ENCODE peak calls at places on chromosomes 3 and 15, in ten cellular contexts. One of them, this sample, is unnamed.

GRCh38 chr15:100889359-100890058 is 9.9 kb downstream of the ALDH1A3 start:
- DNase-seq in lung: peak
- DNase-seq in GM13976: no peak
- DNase-seq in GM23338: peak
- DNase-seq in AG09319: peak
- DNase-seq in brain microvascular endothelial cell: peak
- DNase-seq in SK-N-SH: no peak
- DNase-seq in left ventricle myocardium inferior: peak
- DNase-seq in psoas muscle: peak
- DNase-seq in GM06990: no peak
- DNase-seq in this sample: no peak

GRCh38 chr3:14587733-14588360 is 47.7 kb upstream of the GRIP2 start:
- DNase-seq in psoas muscle: no peak
- DNase-seq in GM23338: no peak
- DNase-seq in GM13976: no peak
- DNase-seq in lung: no peak
- DNase-seq in AG09319: no peak
- DNase-seq in SK-N-SH: no peak
- DNase-seq in left ventricle myocardium inferior: no peak
- DNase-seq in GM06990: no peak
- DNase-seq in brain microvascular endothelial cell: peak
- DNase-seq in this sample: no peak

GRCh38 chr3:149527531-149528343 is 53.2 kb downstream of the TM4SF4 start:
- DNase-seq in left ventricle myocardium inferior: no peak
- DNase-seq in AG09319: no peak
- DNase-seq in psoas muscle: no peak
- DNase-seq in lung: no peak
- DNase-seq in GM13976: no peak
- DNase-seq in GM23338: no peak
- DNase-seq in GM06990: no peak
- DNase-seq in brain microvascular endothelial cell: no peak
- DNase-seq in SK-N-SH: no peak
- DNase-seq in this sample: no peak

GRCh38 chr15:87739866-87740265 is 516.7 kb downstream of the NTRK3 start:
- DNase-seq in lung: no peak
- DNase-seq in SK-N-SH: no peak
- DNase-seq in GM06990: no peak
- DNase-seq in GM13976: no peak
- DNase-seq in psoas muscle: no peak
- DNase-seq in AG09319: no peak
- DNase-seq in brain microvascular endothelial cell: no peak
- DNase-seq in left ventricle myocardium inferior: no peak
- DNase-seq in GM23338: no peak
- DNase-seq in this sample: no peak

GRCh38 chr15:69160976-69161877 is 792 bp downstream of the GLCE start:
- DNase-seq in SK-N-SH: peak
- DNase-seq in GM23338: peak
- DNase-seq in lung: no peak
- DNase-seq in AG09319: no peak
- DNase-seq in brain microvascular endothelial cell: no peak
- DNase-seq in GM06990: peak
- DNase-seq in left ventricle myocardium inferior: peak
- DNase-seq in GM13976: peak
- DNase-seq in psoas muscle: peak
- DNase-seq in this sample: peak

GRCh38 chr15:88161636-88162035 is 94.9 kb downstream of the NTRK3 start:
- DNase-seq in psoas muscle: no peak
- DNase-seq in GM23338: no peak
- DNase-seq in AG09319: no peak
- DNase-seq in GM06990: no peak
- DNase-seq in left ventricle myocardium inferior: no peak
- DNase-seq in lung: no peak
- DNase-seq in brain microvascular endothelial cell: no peak
- DNase-seq in SK-N-SH: no peak
- DNase-seq in GM13976: no peak
- DNase-seq in this sample: no peak

GRCh38 chr3:129732200-129732876 is 125.9 kb upstream of the PLXND1 start:
- DNase-seq in GM13976: no peak
- DNase-seq in SK-N-SH: no peak
- DNase-seq in brain microvascular endothelial cell: no peak
- DNase-seq in lung: no peak
- DNase-seq in AG09319: no peak
- DNase-seq in GM06990: no peak
- DNase-seq in left ventricle myocardium inferior: no peak
- DNase-seq in GM23338: peak
- DNase-seq in psoas muscle: no peak
- DNase-seq in this sample: no peak

GRCh38 chr15:64274541-64274940 is 81.4 kb downstream of the CSNK1G1 start:
- DNase-seq in GM13976: peak
- DNase-seq in brain microvascular endothelial cell: no peak
- DNase-seq in lung: no peak
- DNase-seq in psoas muscle: no peak
- DNase-seq in SK-N-SH: no peak
- DNase-seq in left ventricle myocardium inferior: no peak
- DNase-seq in GM23338: no peak
- DNase-seq in GM06990: no peak
- DNase-seq in AG09319: no peak
- DNase-seq in this sample: peak

GRCh38 chr15:56325186-56325585 is 40.0 kb upstream of the TEX9 start:
- DNase-seq in GM23338: no peak
- DNase-seq in GM13976: no peak
- DNase-seq in brain microvascular endothelial cell: no peak
- DNase-seq in SK-N-SH: no peak
- DNase-seq in AG09319: no peak
- DNase-seq in lung: no peak
- DNase-seq in psoas muscle: no peak
- DNase-seq in GM06990: no peak
- DNase-seq in left ventricle myocardium inferior: no peak
- DNase-seq in this sample: no peak

GRCh38 chr15:82146990-82147461 is 101.2 kb upstream of the MEX3B start:
- DNase-seq in GM13976: no peak
- DNase-seq in SK-N-SH: no peak
- DNase-seq in GM23338: no peak
- DNase-seq in left ventricle myocardium inferior: no peak
- DNase-seq in brain microvascular endothelial cell: peak
- DNase-seq in GM06990: no peak
- DNase-seq in psoas muscle: no peak
- DNase-seq in AG09319: no peak
- DNase-seq in lung: no peak
- DNase-seq in this sample: no peak

GRCh38 chr3:15860014-15860934 is 62.5 kb upstream of the ANKRD28 start:
- DNase-seq in psoas muscle: peak
- DNase-seq in brain microvascular endothelial cell: peak
- DNase-seq in lung: peak
- DNase-seq in GM13976: peak
- DNase-seq in GM23338: peak
- DNase-seq in GM06990: peak
- DNase-seq in AG09319: no peak
- DNase-seq in left ventricle myocardium inferior: peak
- DNase-seq in SK-N-SH: peak
- DNase-seq in this sample: peak
- TF ChIP-seq CTCF in psoas muscle: no peak
- TF ChIP-seq CTCF in brain microvascular endothelial cell: peak
- TF ChIP-seq CTCF in lung: no peak
- TF ChIP-seq CTCF in GM13976: peak
- TF ChIP-seq CTCF in GM23338: no peak
- TF ChIP-seq CTCF in GM06990: peak
- TF ChIP-seq CTCF in AG09319: no peak
- TF ChIP-seq CTCF in left ventricle myocardium inferior: no peak
- TF ChIP-seq CTCF in SK-N-SH: no peak
- TF ChIP-seq CTCF in this sample: no peak

GRCh38 chr3:127679534-127680145 is 6.9 kb downstream of the ABTB1 start:
- DNase-seq in brain microvascular endothelial cell: no peak
- DNase-seq in psoas muscle: no peak
- DNase-seq in left ventricle myocardium inferior: peak
- DNase-seq in lung: no peak
- DNase-seq in AG09319: no peak
- DNase-seq in SK-N-SH: no peak
- DNase-seq in GM06990: no peak
- DNase-seq in GM23338: peak
- DNase-seq in GM13976: no peak
- DNase-seq in this sample: no peak
- TF ChIP-seq CTCF in brain microvascular endothelial cell: peak
- TF ChIP-seq CTCF in psoas muscle: no peak
- TF ChIP-seq CTCF in left ventricle myocardium inferior: no peak
- TF ChIP-seq CTCF in lung: no peak
- TF ChIP-seq CTCF in AG09319: peak
- TF ChIP-seq CTCF in SK-N-SH: no peak
- TF ChIP-seq CTCF in GM06990: peak
- TF ChIP-seq CTCF in GM23338: peak
- TF ChIP-seq CTCF in GM13976: no peak
- TF ChIP-seq CTCF in this sample: peak

DNA sequence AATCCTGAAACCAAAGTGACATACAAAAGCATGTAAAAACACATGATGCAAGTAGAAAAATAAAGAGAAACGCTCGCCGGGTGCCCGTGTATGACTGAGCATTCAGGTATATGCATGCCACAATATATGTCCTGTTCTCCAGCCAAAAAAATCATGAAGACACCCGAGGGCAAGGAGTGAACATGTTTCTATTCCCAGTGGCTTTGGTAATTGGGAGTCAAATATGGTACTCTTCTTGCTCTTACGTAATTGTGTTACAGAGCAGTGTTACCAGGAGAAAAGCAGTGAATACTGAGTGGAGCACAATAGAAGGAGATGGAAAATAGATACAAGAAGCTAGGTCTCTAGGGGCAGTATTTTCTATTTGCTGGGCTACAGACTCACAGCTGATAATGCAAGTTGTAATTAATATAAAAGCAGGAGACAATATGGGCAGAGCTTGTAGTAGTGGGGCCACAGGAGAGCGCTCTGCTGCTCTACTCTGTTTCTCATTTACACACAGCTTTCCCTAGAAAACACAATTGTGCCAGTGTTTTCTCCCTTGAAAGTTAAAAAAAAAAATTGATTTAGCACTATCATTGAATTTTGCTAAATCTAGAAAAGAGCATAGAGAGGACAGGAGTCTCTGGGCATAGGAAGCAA is 13.2 kb downstream of the MEIS2 start:
- DNase-seq in lung: no peak
- DNase-seq in SK-N-SH: no peak
- DNase-seq in AG09319: no peak
- DNase-seq in GM13976: no peak
- DNase-seq in GM23338: no peak
- DNase-seq in psoas muscle: no peak
- DNase-seq in GM06990: no peak
- DNase-seq in brain microvascular endothelial cell: no peak
- DNase-seq in left ventricle myocardium inferior: no peak
- DNase-seq in this sample: no peak
- TF ChIP-seq CTCF in lung: no peak
- TF ChIP-seq CTCF in SK-N-SH: peak
- TF ChIP-seq CTCF in AG09319: no peak
- TF ChIP-seq CTCF in GM13976: no peak
- TF ChIP-seq CTCF in GM23338: no peak
- TF ChIP-seq CTCF in psoas muscle: no peak
- TF ChIP-seq CTCF in GM06990: no peak
- TF ChIP-seq CTCF in brain microvascular endothelial cell: no peak
- TF ChIP-seq CTCF in left ventricle myocardium inferior: no peak
- TF ChIP-seq CTCF in this sample: no peak

GRCh38 chr15:71801935-71802655 is 8.3 kb upstream of the NR2E3 start:
- DNase-seq in lung: no peak
- DNase-seq in AG09319: no peak
- DNase-seq in brain microvascular endothelial cell: no peak
- DNase-seq in GM23338: no peak
- DNase-seq in SK-N-SH: no peak
- DNase-seq in GM13976: no peak
- DNase-seq in GM06990: no peak
- DNase-seq in psoas muscle: no peak
- DNase-seq in left ventricle myocardium inferior: no peak
- DNase-seq in this sample: no peak

GRCh38 chr15:71804695-71805470 is 5.5 kb upstream of the NR2E3 start:
- DNase-seq in psoas muscle: no peak
- DNase-seq in AG09319: no peak
- DNase-seq in SK-N-SH: peak
- DNase-seq in GM06990: no peak
- DNase-seq in GM13976: peak
- DNase-seq in left ventricle myocardium inferior: no peak
- DNase-seq in brain microvascular endothelial cell: no peak
- DNase-seq in lung: no peak
- DNase-seq in GM23338: no peak
- DNase-seq in this sample: no peak

GRCh38 chr15:71804226-71804625 is 6.1 kb upstream of the NR2E3 start:
- DNase-seq in lung: no peak
- DNase-seq in GM13976: peak
- DNase-seq in brain microvascular endothelial cell: no peak
- DNase-seq in AG09319: no peak
- DNase-seq in GM06990: no peak
- DNase-seq in SK-N-SH: no peak
- DNase-seq in GM23338: no peak
- DNase-seq in psoas muscle: no peak
- DNase-seq in left ventricle myocardium inferior: no peak
- DNase-seq in this sample: no peak

GRCh38 chr15:71800835-71801745 is 9.3 kb upstream of the NR2E3 start:
- DNase-seq in AG09319: peak
- DNase-seq in left ventricle myocardium inferior: no peak
- DNase-seq in GM13976: peak
- DNase-seq in lung: peak
- DNase-seq in GM23338: peak
- DNase-seq in GM06990: no peak
- DNase-seq in psoas muscle: no peak
- DNase-seq in brain microvascular endothelial cell: peak
- DNase-seq in SK-N-SH: peak
- DNase-seq in this sample: peak

DNA sequence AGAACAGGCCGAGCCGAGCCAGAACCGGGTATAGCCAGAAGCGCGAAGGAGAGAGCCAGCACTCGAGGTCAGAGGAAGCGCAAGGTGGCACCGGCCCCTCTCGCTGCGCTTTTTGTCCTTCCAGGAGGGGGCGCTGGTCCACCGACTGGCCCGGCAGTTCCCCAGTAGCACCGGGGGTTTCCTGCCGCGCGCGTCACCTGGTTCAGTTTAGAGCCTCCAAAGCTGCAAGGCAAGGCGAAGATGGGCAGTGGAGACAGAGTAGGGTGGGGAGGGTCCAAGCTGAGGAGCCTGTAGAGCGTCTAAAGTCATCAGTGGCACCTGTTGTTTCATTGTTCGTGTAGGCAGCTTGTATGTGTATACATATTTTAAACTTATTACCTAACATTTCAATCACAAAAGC is 7.6 kb upstream of the NR2E3 start:
- DNase-seq in psoas muscle: no peak
- DNase-seq in lung: no peak
- DNase-seq in GM13976: peak
- DNase-seq in SK-N-SH: no peak
- DNase-seq in GM06990: peak
- DNase-seq in left ventricle myocardium inferior: no peak
- DNase-seq in GM23338: peak
- DNase-seq in brain microvascular endothelial cell: no peak
- DNase-seq in AG09319: no peak
- DNase-seq in this sample: peak
- TF ChIP-seq CTCF in psoas muscle: peak
- TF ChIP-seq CTCF in lung: no peak
- TF ChIP-seq CTCF in GM13976: peak
- TF ChIP-seq CTCF in SK-N-SH: peak
- TF ChIP-seq CTCF in GM06990: peak
- TF ChIP-seq CTCF in left ventricle myocardium inferior: peak
- TF ChIP-seq CTCF in GM23338: peak
- TF ChIP-seq CTCF in brain microvascular endothelial cell: peak
- TF ChIP-seq CTCF in AG09319: peak
- TF ChIP-seq CTCF in this sample: peak

This sample was measured in GM13977.